ENCODE peak calls at places on chromosomes 3 and 15, in six cellular contexts. One of them, this sample, is unnamed.

GRCh38 chr15:88802991-88803240 is 320 bp upstream of the ACAN start:
- DNase-seq in activated CD8-positive, alpha-beta T cell treated with anti-CD3 and anti-CD28 coated beads for 36 hours: no peak
- DNase-seq in SHP77: no peak
- DNase-seq in astrocyte of the spinal cord: no peak
- DNase-seq in stimulated activated CD8-positive, alpha-beta memory T cell treated with anti-CD3 and anti-CD28 coated beads, Interleukin-2, amount 100 ng/mL, for 48 hours: no peak
- DNase-seq in DMS 273 treated with DMSO at 0.1 percent for 48 hours: no peak
- DNase-seq in this sample: no peak

GRCh38 chr3:112128843-112129727 is 4.0 kb downstream of the GCSAM start:
- DNase-seq in activated CD8-positive, alpha-beta T cell treated with anti-CD3 and anti-CD28 coated beads for 36 hours: peak
- DNase-seq in SHP77: no peak
- DNase-seq in astrocyte of the spinal cord: no peak
- DNase-seq in stimulated activated CD8-positive, alpha-beta memory T cell treated with anti-CD3 and anti-CD28 coated beads, Interleukin-2, amount 100 ng/mL, for 48 hours: peak
- DNase-seq in DMS 273 treated with DMSO at 0.1 percent for 48 hours: no peak
- DNase-seq in this sample: peak

GRCh38 chr15:73601449-73602425 is 31.5 kb downstream of the NPTN start:
- DNase-seq in activated CD8-positive, alpha-beta T cell treated with anti-CD3 and anti-CD28 coated beads for 36 hours: no peak
- DNase-seq in SHP77: peak
- DNase-seq in astrocyte of the spinal cord: peak
- DNase-seq in stimulated activated CD8-positive, alpha-beta memory T cell treated with anti-CD3 and anti-CD28 coated beads, Interleukin-2, amount 100 ng/mL, for 48 hours: no peak
- DNase-seq in DMS 273 treated with DMSO at 0.1 percent for 48 hours: peak
- DNase-seq in this sample: no peak

GRCh38 chr3:50333744-50334328 is 5.8 kb upstream of the TUSC2 start:
- DNase-seq in activated CD8-positive, alpha-beta T cell treated with anti-CD3 and anti-CD28 coated beads for 36 hours: no peak
- DNase-seq in SHP77: no peak
- DNase-seq in astrocyte of the spinal cord: peak
- DNase-seq in stimulated activated CD8-positive, alpha-beta memory T cell treated with anti-CD3 and anti-CD28 coated beads, Interleukin-2, amount 100 ng/mL, for 48 hours: no peak
- DNase-seq in DMS 273 treated with DMSO at 0.1 percent for 48 hours: no peak
- DNase-seq in this sample: no peak

GRCh38 chr3:162602619-162603018 is 1106.0 kb downstream of the OTOL1 start:
- DNase-seq in activated CD8-positive, alpha-beta T cell treated with anti-CD3 and anti-CD28 coated beads for 36 hours: no peak
- DNase-seq in SHP77: no peak
- DNase-seq in astrocyte of the spinal cord: no peak
- DNase-seq in stimulated activated CD8-positive, alpha-beta memory T cell treated with anti-CD3 and anti-CD28 coated beads, Interleukin-2, amount 100 ng/mL, for 48 hours: no peak
- DNase-seq in DMS 273 treated with DMSO at 0.1 percent for 48 hours: no peak
- DNase-seq in this sample: no peak

GRCh38 chr15:89187301-89187700 is 34.1 kb downstream of the RLBP1 start:
- DNase-seq in activated CD8-positive, alpha-beta T cell treated with anti-CD3 and anti-CD28 coated beads for 36 hours: no peak
- DNase-seq in SHP77: no peak
- DNase-seq in astrocyte of the spinal cord: no peak
- DNase-seq in stimulated activated CD8-positive, alpha-beta memory T cell treated with anti-CD3 and anti-CD28 coated beads, Interleukin-2, amount 100 ng/mL, for 48 hours: no peak
- DNase-seq in DMS 273 treated with DMSO at 0.1 percent for 48 hours: no peak
- DNase-seq in this sample: no peak

GRCh38 chr3:181623924-181624694 is 87.6 kb upstream of the SOX2 start:
- DNase-seq in activated CD8-positive, alpha-beta T cell treated with anti-CD3 and anti-CD28 coated beads for 36 hours: no peak
- DNase-seq in SHP77: no peak
- DNase-seq in astrocyte of the spinal cord: peak
- DNase-seq in stimulated activated CD8-positive, alpha-beta memory T cell treated with anti-CD3 and anti-CD28 coated beads, Interleukin-2, amount 100 ng/mL, for 48 hours: no peak
- DNase-seq in DMS 273 treated with DMSO at 0.1 percent for 48 hours: no peak
- DNase-seq in this sample: no peak

GRCh38 chr15:99511529-99511864 is 54.3 kb upstream of the MEF2A start:
- DNase-seq in activated CD8-positive, alpha-beta T cell treated with anti-CD3 and anti-CD28 coated beads for 36 hours: no peak
- DNase-seq in SHP77: no peak
- DNase-seq in astrocyte of the spinal cord: peak
- DNase-seq in stimulated activated CD8-positive, alpha-beta memory T cell treated with anti-CD3 and anti-CD28 coated beads, Interleukin-2, amount 100 ng/mL, for 48 hours: no peak
- DNase-seq in DMS 273 treated with DMSO at 0.1 percent for 48 hours: no peak
- DNase-seq in this sample: no peak

GRCh38 chr15:96395687-96396086 is 65.2 kb downstream of the NR2F2 start:
- DNase-seq in activated CD8-positive, alpha-beta T cell treated with anti-CD3 and anti-CD28 coated beads for 36 hours: no peak
- DNase-seq in SHP77: no peak
- DNase-seq in astrocyte of the spinal cord: no peak
- DNase-seq in stimulated activated CD8-positive, alpha-beta memory T cell treated with anti-CD3 and anti-CD28 coated beads, Interleukin-2, amount 100 ng/mL, for 48 hours: no peak
- DNase-seq in DMS 273 treated with DMSO at 0.1 percent for 48 hours: no peak
- DNase-seq in this sample: no peak

GRCh38 chr15:69081310-69082004 is 67.0 kb downstream of the NOX5 start:
- DNase-seq in activated CD8-positive, alpha-beta T cell treated with anti-CD3 and anti-CD28 coated beads for 36 hours: no peak
- DNase-seq in SHP77: no peak
- DNase-seq in astrocyte of the spinal cord: peak
- DNase-seq in stimulated activated CD8-positive, alpha-beta memory T cell treated with anti-CD3 and anti-CD28 coated beads, Interleukin-2, amount 100 ng/mL, for 48 hours: no peak
- DNase-seq in DMS 273 treated with DMSO at 0.1 percent for 48 hours: no peak
- DNase-seq in this sample: peak

GRCh38 chr3:98600412-98601095 is 7.1 kb upstream of the CPOX start:
- DNase-seq in activated CD8-positive, alpha-beta T cell treated with anti-CD3 and anti-CD28 coated beads for 36 hours: no peak
- DNase-seq in SHP77: no peak
- DNase-seq in astrocyte of the spinal cord: no peak
- DNase-seq in stimulated activated CD8-positive, alpha-beta memory T cell treated with anti-CD3 and anti-CD28 coated beads, Interleukin-2, amount 100 ng/mL, for 48 hours: no peak
- DNase-seq in DMS 273 treated with DMSO at 0.1 percent for 48 hours: no peak
- DNase-seq in this sample: no peak

GRCh38 chr15:39177561-39177960 is 403.3 kb upstream of the THBS1 start:
- DNase-seq in activated CD8-positive, alpha-beta T cell treated with anti-CD3 and anti-CD28 coated beads for 36 hours: no peak
- DNase-seq in SHP77: no peak
- DNase-seq in astrocyte of the spinal cord: no peak
- DNase-seq in stimulated activated CD8-positive, alpha-beta memory T cell treated with anti-CD3 and anti-CD28 coated beads, Interleukin-2, amount 100 ng/mL, for 48 hours: no peak
- DNase-seq in DMS 273 treated with DMSO at 0.1 percent for 48 hours: no peak
- DNase-seq in this sample: no peak

GRCh38 chr3:36991923-36992805 is 767 bp downstream of the EPM2AIP1 start:
- DNase-seq in activated CD8-positive, alpha-beta T cell treated with anti-CD3 and anti-CD28 coated beads for 36 hours: peak
- DNase-seq in SHP77: no peak
- DNase-seq in astrocyte of the spinal cord: peak
- DNase-seq in stimulated activated CD8-positive, alpha-beta memory T cell treated with anti-CD3 and anti-CD28 coated beads, Interleukin-2, amount 100 ng/mL, for 48 hours: no peak
- DNase-seq in DMS 273 treated with DMSO at 0.1 percent for 48 hours: no peak
- DNase-seq in this sample: peak

GRCh38 chr15:64775551-64776401 is at the start of gene RBPMS2:
- DNase-seq in activated CD8-positive, alpha-beta T cell treated with anti-CD3 and anti-CD28 coated beads for 36 hours: peak
- DNase-seq in SHP77: no peak
- DNase-seq in astrocyte of the spinal cord: no peak
- DNase-seq in stimulated activated CD8-positive, alpha-beta memory T cell treated with anti-CD3 and anti-CD28 coated beads, Interleukin-2, amount 100 ng/mL, for 48 hours: no peak
- DNase-seq in DMS 273 treated with DMSO at 0.1 percent for 48 hours: no peak
- DNase-seq in this sample: no peak

GRCh38 chr3:52253314-52254260 is 8.0 kb downstream of the PPM1M start:
- DNase-seq in activated CD8-positive, alpha-beta T cell treated with anti-CD3 and anti-CD28 coated beads for 36 hours: peak
- DNase-seq in SHP77: no peak
- DNase-seq in astrocyte of the spinal cord: no peak
- DNase-seq in stimulated activated CD8-positive, alpha-beta memory T cell treated with anti-CD3 and anti-CD28 coated beads, Interleukin-2, amount 100 ng/mL, for 48 hours: peak
- DNase-seq in DMS 273 treated with DMSO at 0.1 percent for 48 hours: no peak
- DNase-seq in this sample: peak

GRCh38 chr3:12400795-12401194 is 83.5 kb upstream of the TSEN2 start:
- DNase-seq in activated CD8-positive, alpha-beta T cell treated with anti-CD3 and anti-CD28 coated beads for 36 hours: no peak
- DNase-seq in SHP77: no peak
- DNase-seq in astrocyte of the spinal cord: peak
- DNase-seq in stimulated activated CD8-positive, alpha-beta memory T cell treated with anti-CD3 and anti-CD28 coated beads, Interleukin-2, amount 100 ng/mL, for 48 hours: no peak
- DNase-seq in DMS 273 treated with DMSO at 0.1 percent for 48 hours: no peak
- DNase-seq in this sample: no peak

GRCh38 chr3:154214320-154214719 is 93.1 kb downstream of the ARHGEF26 start:
- DNase-seq in activated CD8-positive, alpha-beta T cell treated with anti-CD3 and anti-CD28 coated beads for 36 hours: no peak
- DNase-seq in SHP77: no peak
- DNase-seq in astrocyte of the spinal cord: peak
- DNase-seq in stimulated activated CD8-positive, alpha-beta memory T cell treated with anti-CD3 and anti-CD28 coated beads, Interleukin-2, amount 100 ng/mL, for 48 hours: no peak
- DNase-seq in DMS 273 treated with DMSO at 0.1 percent for 48 hours: no peak
- DNase-seq in this sample: no peak

GRCh38 chr3:140904521-140904920 is 37.1 kb upstream of the SLC25A36 start:
- DNase-seq in activated CD8-positive, alpha-beta T cell treated with anti-CD3 and anti-CD28 coated beads for 36 hours: no peak
- DNase-seq in SHP77: peak
- DNase-seq in astrocyte of the spinal cord: no peak
- DNase-seq in stimulated activated CD8-positive, alpha-beta memory T cell treated with anti-CD3 and anti-CD28 coated beads, Interleukin-2, amount 100 ng/mL, for 48 hours: no peak
- DNase-seq in DMS 273 treated with DMSO at 0.1 percent for 48 hours: no peak
- DNase-seq in this sample: no peak

GRCh38 chr15:63923993-63924950 is 90.5 kb upstream of the HERC1 start:
- DNase-seq in activated CD8-positive, alpha-beta T cell treated with anti-CD3 and anti-CD28 coated beads for 36 hours: no peak
- DNase-seq in SHP77: no peak
- DNase-seq in astrocyte of the spinal cord: peak
- DNase-seq in stimulated activated CD8-positive, alpha-beta memory T cell treated with anti-CD3 and anti-CD28 coated beads, Interleukin-2, amount 100 ng/mL, for 48 hours: no peak
- DNase-seq in DMS 273 treated with DMSO at 0.1 percent for 48 hours: no peak
- DNase-seq in this sample: no peak

GRCh38 chr3:66407281-66408218 is 93.3 kb downstream of the LRIG1 start:
- DNase-seq in activated CD8-positive, alpha-beta T cell treated with anti-CD3 and anti-CD28 coated beads for 36 hours: peak
- DNase-seq in SHP77: peak
- DNase-seq in astrocyte of the spinal cord: peak
- DNase-seq in stimulated activated CD8-positive, alpha-beta memory T cell treated with anti-CD3 and anti-CD28 coated beads, Interleukin-2, amount 100 ng/mL, for 48 hours: peak
- DNase-seq in DMS 273 treated with DMSO at 0.1 percent for 48 hours: no peak
- DNase-seq in this sample: peak

GRCh38 chr3:9196009-9196408 is 53.4 kb downstream of the SRGAP3 start:
- DNase-seq in activated CD8-positive, alpha-beta T cell treated with anti-CD3 and anti-CD28 coated beads for 36 hours: no peak
- DNase-seq in SHP77: no peak
- DNase-seq in astrocyte of the spinal cord: no peak
- DNase-seq in stimulated activated CD8-positive, alpha-beta memory T cell treated with anti-CD3 and anti-CD28 coated beads, Interleukin-2, amount 100 ng/mL, for 48 hours: no peak
- DNase-seq in DMS 273 treated with DMSO at 0.1 percent for 48 hours: no peak
- DNase-seq in this sample: no peak

GRCh38 chr3:180282386-180282785 is 245.6 kb upstream of the PEX5L start:
- DNase-seq in activated CD8-positive, alpha-beta T cell treated with anti-CD3 and anti-CD28 coated beads for 36 hours: no peak
- DNase-seq in SHP77: no peak
- DNase-seq in astrocyte of the spinal cord: no peak
- DNase-seq in stimulated activated CD8-positive, alpha-beta memory T cell treated with anti-CD3 and anti-CD28 coated beads, Interleukin-2, amount 100 ng/mL, for 48 hours: no peak
- DNase-seq in DMS 273 treated with DMSO at 0.1 percent for 48 hours: no peak
- DNase-seq in this sample: no peak

GRCh38 chr3:72907131-72907697 is 19.4 kb downstream of the GXYLT2 start:
- DNase-seq in activated CD8-positive, alpha-beta T cell treated with anti-CD3 and anti-CD28 coated beads for 36 hours: no peak
- DNase-seq in SHP77: no peak
- DNase-seq in astrocyte of the spinal cord: peak
- DNase-seq in stimulated activated CD8-positive, alpha-beta memory T cell treated with anti-CD3 and anti-CD28 coated beads, Interleukin-2, amount 100 ng/mL, for 48 hours: no peak
- DNase-seq in DMS 273 treated with DMSO at 0.1 percent for 48 hours: no peak
- DNase-seq in this sample: no peak

GRCh38 chr3:48268381-48268935 is 27.6 kb downstream of the ZNF589 start:
- DNase-seq in activated CD8-positive, alpha-beta T cell treated with anti-CD3 and anti-CD28 coated beads for 36 hours: peak
- DNase-seq in SHP77: no peak
- DNase-seq in astrocyte of the spinal cord: no peak
- DNase-seq in stimulated activated CD8-positive, alpha-beta memory T cell treated with anti-CD3 and anti-CD28 coated beads, Interleukin-2, amount 100 ng/mL, for 48 hours: peak
- DNase-seq in DMS 273 treated with DMSO at 0.1 percent for 48 hours: no peak
- DNase-seq in this sample: no peak

GRCh38 chr15:82944840-82945239 is 7.7 kb downstream of the HOMER2 start:
- DNase-seq in activated CD8-positive, alpha-beta T cell treated with anti-CD3 and anti-CD28 coated beads for 36 hours: no peak
- DNase-seq in SHP77: no peak
- DNase-seq in astrocyte of the spinal cord: peak
- DNase-seq in stimulated activated CD8-positive, alpha-beta memory T cell treated with anti-CD3 and anti-CD28 coated beads, Interleukin-2, amount 100 ng/mL, for 48 hours: no peak
- DNase-seq in DMS 273 treated with DMSO at 0.1 percent for 48 hours: no peak
- DNase-seq in this sample: no peak

GRCh38 chr3:149224736-149225594 is 3.3 kb upstream of the CP start:
- DNase-seq in activated CD8-positive, alpha-beta T cell treated with anti-CD3 and anti-CD28 coated beads for 36 hours: peak
- DNase-seq in SHP77: peak
- DNase-seq in astrocyte of the spinal cord: peak
- DNase-seq in stimulated activated CD8-positive, alpha-beta memory T cell treated with anti-CD3 and anti-CD28 coated beads, Interleukin-2, amount 100 ng/mL, for 48 hours: no peak
- DNase-seq in DMS 273 treated with DMSO at 0.1 percent for 48 hours: no peak
- DNase-seq in this sample: peak

GRCh38 chr3:185460719-185461350 is 38.0 kb downstream of the TMEM41A start:
- DNase-seq in activated CD8-positive, alpha-beta T cell treated with anti-CD3 and anti-CD28 coated beads for 36 hours: no peak
- DNase-seq in SHP77: no peak
- DNase-seq in astrocyte of the spinal cord: peak
- DNase-seq in stimulated activated CD8-positive, alpha-beta memory T cell treated with anti-CD3 and anti-CD28 coated beads, Interleukin-2, amount 100 ng/mL, for 48 hours: no peak
- DNase-seq in DMS 273 treated with DMSO at 0.1 percent for 48 hours: no peak
- DNase-seq in this sample: peak

GRCh38 chr15:77457619-77458265 is 37.1 kb downstream of the HMG20A start:
- DNase-seq in activated CD8-positive, alpha-beta T cell treated with anti-CD3 and anti-CD28 coated beads for 36 hours: no peak
- DNase-seq in SHP77: no peak
- DNase-seq in astrocyte of the spinal cord: peak
- DNase-seq in stimulated activated CD8-positive, alpha-beta memory T cell treated with anti-CD3 and anti-CD28 coated beads, Interleukin-2, amount 100 ng/mL, for 48 hours: no peak
- DNase-seq in DMS 273 treated with DMSO at 0.1 percent for 48 hours: no peak
- DNase-seq in this sample: peak

GRCh38 chr15:98776607-98777281 is 128.4 kb downstream of the IGF1R start:
- DNase-seq in activated CD8-positive, alpha-beta T cell treated with anti-CD3 and anti-CD28 coated beads for 36 hours: peak
- DNase-seq in SHP77: no peak
- DNase-seq in astrocyte of the spinal cord: peak
- DNase-seq in stimulated activated CD8-positive, alpha-beta memory T cell treated with anti-CD3 and anti-CD28 coated beads, Interleukin-2, amount 100 ng/mL, for 48 hours: peak
- DNase-seq in DMS 273 treated with DMSO at 0.1 percent for 48 hours: no peak
- DNase-seq in this sample: peak

GRCh38 chr15:51060058-51060598 is 34.6 kb downstream of the TNFAIP8L3 start:
- DNase-seq in activated CD8-positive, alpha-beta T cell treated with anti-CD3 and anti-CD28 coated beads for 36 hours: no peak
- DNase-seq in SHP77: no peak
- DNase-seq in astrocyte of the spinal cord: no peak
- DNase-seq in stimulated activated CD8-positive, alpha-beta memory T cell treated with anti-CD3 and anti-CD28 coated beads, Interleukin-2, amount 100 ng/mL, for 48 hours: no peak
- DNase-seq in DMS 273 treated with DMSO at 0.1 percent for 48 hours: no peak
- DNase-seq in this sample: no peak

GRCh38 chr15:81113861-81114261 is 20.2 kb upstream of the CFAP161 start:
- DNase-seq in activated CD8-positive, alpha-beta T cell treated with anti-CD3 and anti-CD28 coated beads for 36 hours: no peak
- DNase-seq in SHP77: no peak
- DNase-seq in astrocyte of the spinal cord: no peak
- DNase-seq in stimulated activated CD8-positive, alpha-beta memory T cell treated with anti-CD3 and anti-CD28 coated beads, Interleukin-2, amount 100 ng/mL, for 48 hours: no peak
- DNase-seq in DMS 273 treated with DMSO at 0.1 percent for 48 hours: no peak
- DNase-seq in this sample: no peak

GRCh38 chr15:69059170-69059943 is 44.9 kb downstream of the NOX5 start:
- DNase-seq in activated CD8-positive, alpha-beta T cell treated with anti-CD3 and anti-CD28 coated beads for 36 hours: peak
- DNase-seq in SHP77: peak
- DNase-seq in astrocyte of the spinal cord: peak
- DNase-seq in stimulated activated CD8-positive, alpha-beta memory T cell treated with anti-CD3 and anti-CD28 coated beads, Interleukin-2, amount 100 ng/mL, for 48 hours: peak
- DNase-seq in DMS 273 treated with DMSO at 0.1 percent for 48 hours: peak
- DNase-seq in this sample: peak

GRCh38 chr15:61390138-61390537 is 161.0 kb upstream of the RORA start:
- DNase-seq in activated CD8-positive, alpha-beta T cell treated with anti-CD3 and anti-CD28 coated beads for 36 hours: no peak
- DNase-seq in SHP77: no peak
- DNase-seq in astrocyte of the spinal cord: no peak
- DNase-seq in stimulated activated CD8-positive, alpha-beta memory T cell treated with anti-CD3 and anti-CD28 coated beads, Interleukin-2, amount 100 ng/mL, for 48 hours: no peak
- DNase-seq in DMS 273 treated with DMSO at 0.1 percent for 48 hours: no peak
- DNase-seq in this sample: no peak

GRCh38 chr15:45715528-45715927 is 80.7 kb downstream of the SQOR start:
- DNase-seq in activated CD8-positive, alpha-beta T cell treated with anti-CD3 and anti-CD28 coated beads for 36 hours: no peak
- DNase-seq in SHP77: no peak
- DNase-seq in astrocyte of the spinal cord: peak
- DNase-seq in stimulated activated CD8-positive, alpha-beta memory T cell treated with anti-CD3 and anti-CD28 coated beads, Interleukin-2, amount 100 ng/mL, for 48 hours: no peak
- DNase-seq in DMS 273 treated with DMSO at 0.1 percent for 48 hours: no peak
- DNase-seq in this sample: no peak

This sample was measured in RPMI8226.